ENCODE peak calls at places on chromosomes 3 and 15, in six cellular contexts. U, V, Y, F, E and C are unnamed samples.
A peak's percentile ranks its signal among the peaks of the same experiment; 100 is the strongest.

GRCh38 chr3:188262913-188263683 is 109.1 kb downstream of the LPP start:
- DNase-seq in U (no peak), V (no peak), Y (peak; percentile 95), F (no peak), E (peak; percentile 28), C (no peak)

GRCh38 chr15:77504310-77504709 is 83.6 kb downstream of the HMG20A start:
- DNase-seq in U (no peak), V (no peak), Y (no peak), F (peak; percentile 33), E (peak; percentile 90), C (no peak)

GRCh38 chr3:189404797-189405484 is 226.2 kb upstream of the TP63 start:
- DNase-seq in U (peak; percentile 33), V (no peak), Y (no peak), F (no peak), E (no peak), C (no peak)

GRCh38 chr3:37058117-37058516 is 64.8 kb downstream of the MLH1 start:
- DNase-seq in U (no peak), V (no peak), Y (no peak), F (no peak), E (no peak), C (no peak)

GRCh38 chr3:189902230-189903186 is 218.2 kb downstream of the P3H2 start:
- DNase-seq in U (no peak), V (no peak), Y (no peak), F (no peak), E (no peak), C (no peak)

GRCh38 chr3:133115178-133115577 is 77.0 kb downstream of the TMEM108 start:
- DNase-seq in U (no peak), V (no peak), Y (no peak), F (no peak), E (no peak), C (no peak)

GRCh38 chr3:185851959-185852358 is 27.1 kb upstream of the IGF2BP2 start:
- DNase-seq in U (no peak), V (no peak), Y (no peak), F (no peak), E (no peak), C (no peak)

GRCh38 chr3:110749006-110749405 is 322.6 kb upstream of the NECTIN3 start:
- DNase-seq in U (no peak), V (no peak), Y (no peak), F (no peak), E (no peak), C (no peak)

GRCh38 chr3:153320585-153321128 is 158.6 kb downstream of the RAP2B start:
- DNase-seq in U (no peak), V (no peak), Y (no peak), F (no peak), E (no peak), C (no peak)

GRCh38 chr3:117016359-117016758 is 306.8 kb downstream of the TUSC7 start:
- DNase-seq in U (no peak), V (no peak), Y (no peak), F (no peak), E (no peak), C (no peak)

GRCh38 chr3:11045536-11045935 is 53.0 kb downstream of the SLC6A1 start:
- DNase-seq in U (no peak), V (no peak), Y (no peak), F (no peak), E (no peak), C (no peak)

GRCh38 chr3:186383026-186383993 is 21.3 kb upstream of the DGKG start:
- DNase-seq in U (no peak), V (no peak), Y (no peak), F (no peak), E (no peak), C (no peak)

GRCh38 chr3:123134671-123135070 is 67.1 kb upstream of the SEC22A start:
- DNase-seq in U (no peak), V (no peak), Y (no peak), F (no peak), E (no peak), C (no peak)

GRCh38 chr3:129058441-129059194 is 2.0 kb upstream of the GP9 start:
- DNase-seq in U (peak; percentile 48), V (peak; percentile 53), Y (no peak), F (peak; percentile 59), E (no peak), C (no peak)

GRCh38 chr15:60379466-60380274 is 18.1 kb downstream of the ANXA2 start:
- DNase-seq in U (no peak), V (peak; percentile 67), Y (no peak), F (no peak), E (no peak), C (peak; percentile 89)

GRCh38 chr3:153740109-153740508 is 381.1 kb upstream of the ARHGEF26 start:
- DNase-seq in U (no peak), V (no peak), Y (no peak), F (no peak), E (no peak), C (no peak)

GRCh38 chr3:161291191-161291901 is 70.2 kb downstream of the NMD3 start:
- DNase-seq in U (no peak), V (peak; percentile 55), Y (no peak), F (peak; percentile 54), E (no peak), C (no peak)

GRCh38 chr15:66701422-66702034 is 508 bp upstream of the SMAD6 start:
- DNase-seq in U (no peak), V (peak; percentile 26), Y (no peak), F (peak; percentile 33), E (peak; percentile 40), C (peak; percentile 75)

GRCh38 chr3:113536627-113537101 is 4.3 kb downstream of the SIDT1 start:
- DNase-seq in U (no peak), V (no peak), Y (no peak), F (no peak), E (peak; percentile 31), C (no peak)

GRCh38 chr15:83982748-83983147 is 252.8 kb upstream of the GOLGA6L4 start:
- DNase-seq in U (no peak), V (no peak), Y (no peak), F (no peak), E (no peak), C (no peak)

GRCh38 chr15:62805502-62805901 is 237.0 kb upstream of the TPM1 start:
- DNase-seq in U (no peak), V (no peak), Y (no peak), F (no peak), E (no peak), C (no peak)

GRCh38 chr3:177050466-177051237 is 146.6 kb downstream of the TBL1XR1 start:
- DNase-seq in U (no peak), V (no peak), Y (peak; percentile 30), F (no peak), E (no peak), C (no peak)

GRCh38 chr3:31522152-31522551 is 10.6 kb upstream of the STT3B start:
- DNase-seq in U (no peak), V (no peak), Y (no peak), F (no peak), E (peak; percentile 36), C (no peak)

DNA sequence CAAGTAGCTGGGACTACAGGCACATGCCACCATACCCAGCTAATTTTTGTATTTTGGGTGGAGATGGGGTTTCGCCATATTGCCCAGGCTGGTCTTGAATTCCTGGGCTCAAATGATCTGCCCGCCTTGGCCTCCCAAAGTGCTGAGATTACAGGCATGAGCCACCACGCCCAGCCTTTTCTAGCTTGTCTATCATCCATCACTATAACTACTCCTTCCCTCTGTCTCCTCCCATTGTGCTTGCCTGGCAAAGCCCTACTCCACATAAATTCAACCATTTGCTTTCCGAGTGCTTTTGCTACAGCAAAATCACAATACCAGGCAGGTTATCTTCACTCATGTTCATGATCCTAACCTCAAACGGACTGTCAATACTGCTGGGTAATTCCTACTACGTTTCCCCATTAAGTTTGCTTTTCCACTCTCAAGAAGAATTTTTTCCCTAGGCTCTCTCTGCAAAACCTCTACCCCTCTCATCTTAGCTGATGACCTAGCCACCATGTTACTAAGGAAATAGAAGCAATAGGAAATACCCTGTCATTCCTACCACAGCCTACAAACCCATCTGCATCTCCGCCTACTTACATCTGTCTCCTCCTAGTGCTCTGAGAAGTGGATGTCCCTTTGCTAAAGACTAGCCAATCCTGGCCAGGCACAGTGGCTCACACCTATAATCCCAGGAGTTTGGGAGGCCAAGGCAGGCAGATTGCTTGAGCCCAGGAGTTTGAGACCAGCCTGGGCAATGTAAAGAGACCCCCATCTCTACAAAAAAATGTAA is 64.5 kb downstream of the RBPMS2 start:
- DNase-seq in U (no peak), V (no peak), Y (no peak), F (no peak), E (no peak), C (no peak)
- H3K36me3 ChIP-seq in U (no peaks in the 10 kb centered on the region), V (no peaks in the 10 kb centered on the region), Y (no peaks in the 10 kb centered on the region), F (no peaks in the 10 kb centered on the region), E (no peaks in the 10 kb centered on the region), C (no peaks in the 10 kb centered on the region)

DNA sequence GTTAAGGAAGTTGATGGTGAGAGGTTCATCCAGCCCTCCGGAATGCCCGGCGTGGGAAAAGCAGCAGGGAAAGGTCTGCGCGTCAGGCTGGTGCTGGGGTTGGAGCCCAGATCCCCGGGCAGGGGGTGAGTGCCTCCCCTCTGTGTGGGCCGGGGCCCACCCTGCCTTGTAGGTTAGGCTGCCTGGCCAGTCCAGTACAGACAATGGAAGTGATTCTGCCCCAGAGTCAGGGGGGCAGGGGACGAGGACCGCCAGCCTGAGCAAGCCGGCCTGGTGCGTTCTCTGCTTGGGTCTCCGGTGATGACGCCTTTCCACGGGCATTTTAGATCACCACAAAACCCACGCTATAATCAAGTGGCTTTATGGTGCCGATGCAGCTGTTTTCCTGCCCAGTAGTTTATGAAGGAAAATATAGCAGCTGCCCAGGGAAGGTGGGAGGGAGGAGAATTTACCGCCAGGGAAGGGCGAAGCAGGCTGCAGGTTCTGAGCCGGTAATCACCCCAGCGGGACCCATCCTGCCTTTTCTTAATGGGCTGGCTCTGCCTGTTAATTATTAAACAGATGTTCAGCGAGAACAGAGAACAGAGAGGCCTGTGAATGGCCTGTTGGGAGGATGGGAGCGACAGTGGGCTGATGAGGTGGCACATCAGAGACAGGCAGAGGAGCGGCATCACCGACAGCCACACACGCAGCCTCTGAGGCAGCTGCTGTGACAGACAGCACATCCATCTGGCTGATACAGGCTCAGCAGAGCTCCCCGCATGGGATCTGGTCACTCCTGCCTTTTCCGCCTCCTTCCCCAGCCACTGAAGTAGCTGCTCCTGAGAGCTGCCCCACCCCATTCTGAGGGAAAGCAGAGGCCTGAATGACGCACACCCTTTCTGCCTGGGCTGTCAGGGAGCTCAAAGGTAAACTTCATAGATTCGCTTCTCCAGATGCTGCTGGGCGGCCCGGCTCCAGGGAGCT is 35.2 kb downstream of the BDH1 start:
- DNase-seq in U (no peak), V (no peak), Y (no peak), F (peak; percentile 78), E (peak; percentile 77), C (no peak)
- TF ChIP-seq POLR2AphosphoS5 in U (no peak), V (no peak), Y (no peak), F (peak; percentile 35), E (no peak), C (no peak)

DNA sequence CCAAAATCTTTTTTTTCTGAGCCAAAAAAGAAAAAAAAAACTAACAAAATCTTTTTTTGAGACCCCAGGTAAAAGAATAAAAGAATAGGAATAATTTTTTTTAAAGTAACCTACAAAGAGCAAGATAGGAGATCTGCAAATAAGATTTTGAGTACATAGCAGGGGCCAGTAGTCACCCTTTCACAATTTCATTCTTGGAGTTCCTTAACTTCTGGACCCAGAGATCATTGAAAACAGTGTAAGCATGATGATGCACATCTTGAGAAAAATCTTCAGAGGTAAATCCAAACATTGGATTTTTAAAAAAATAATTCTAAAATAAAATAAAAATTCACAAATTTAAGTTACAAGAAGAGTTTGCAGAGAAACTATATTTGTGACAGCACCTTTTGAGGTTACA is 18.8 kb downstream of the TFRC start:
- DNase-seq in U (no peak), V (no peak), Y (no peak), F (no peak), E (no peak), C (no peak)
- H3K36me3 ChIP-seq in U (peaks cover 24% of the 10 kb centered on the region), V (peaks cover 19% of the 10 kb centered on the region), Y (peaks cover 70% of the 10 kb centered on the region), F (peaks cover 82% of the 10 kb centered on the region), E (peaks cover 88% of the 10 kb centered on the region), C (peaks cover 95% of the 10 kb centered on the region)

GRCh38 chr15:80949756-80950155 is 39.9 kb downstream of the MESD start:
- DNase-seq in U (no peak), V (no peak), Y (no peak), F (no peak), E (no peak), C (no peak)
- TF ChIP-seq POLR2AphosphoS5 in U (no peak), V (no peak), Y (no peak), F (no peak), E (no peak), C (no peak)